ENCODE peak calls at places on chromosomes 3 and 15, in seven cellular contexts. Q, L, E, N, U, V and O are unnamed samples.

GRCh38 chr3:62875103-62876002 is at the start of gene CADPS:
- DNase-seq in Q (peak), L (no peak), E (peak), N (no peak), U (no peak), V (peak), O (no peak)

GRCh38 chr3:111691293-111691909 is 96.3 kb upstream of the ZBED2 start:
- DNase-seq in Q (no peak), L (no peak), E (no peak), N (no peak), U (peak), V (no peak), O (peak)

GRCh38 chr15:99556010-99556409 is 9.8 kb upstream of the MEF2A start:
- DNase-seq in Q (no peak), L (no peak), E (no peak), N (no peak), U (no peak), V (no peak), O (no peak)

GRCh38 chr3:71928215-71928614 is 143.3 kb upstream of the PROK2 start:
- DNase-seq in Q (no peak), L (no peak), E (no peak), N (no peak), U (no peak), V (no peak), O (no peak)

GRCh38 chr3:126911162-126912026 is 71.5 kb upstream of the PLXNA1 start:
- DNase-seq in Q (no peak), L (peak), E (peak), N (no peak), U (peak), V (peak), O (peak)

GRCh38 chr3:147392083-147392916 is 14.0 kb downstream of the ZIC4 start:
- DNase-seq in Q (peak), L (no peak), E (peak), N (peak), U (no peak), V (no peak), O (peak)

GRCh38 chr3:166510382-166510781 is 673.2 kb upstream of the BCHE start:
- DNase-seq in Q (no peak), L (no peak), E (peak), N (no peak), U (no peak), V (no peak), O (no peak)

GRCh38 chr3:184380210-184380626 is 364 bp downstream of the CHRD start:
- DNase-seq in Q (peak), L (peak), E (peak), N (no peak), U (no peak), V (peak), O (no peak)

GRCh38 chr3:138084196-138084595 is 31.2 kb downstream of the DZIP1L start:
- DNase-seq in Q (no peak), L (no peak), E (no peak), N (no peak), U (no peak), V (no peak), O (no peak)

GRCh38 chr3:122101646-122102045 is 46.5 kb downstream of the CD86 start:
- DNase-seq in Q (no peak), L (no peak), E (no peak), N (no peak), U (peak), V (no peak), O (peak)

GRCh38 chr15:96324900-96325299 is 5.6 kb upstream of the NR2F2 start:
- DNase-seq in Q (no peak), L (no peak), E (no peak), N (no peak), U (no peak), V (no peak), O (no peak)

GRCh38 chr3:60282840-60283239 is 968.4 kb downstream of the FHIT start:
- DNase-seq in Q (no peak), L (no peak), E (no peak), N (no peak), U (no peak), V (no peak), O (no peak)

GRCh38 chr3:71183544-71183943 is 400.0 kb downstream of the FOXP1 start:
- DNase-seq in Q (no peak), L (no peak), E (no peak), N (no peak), U (no peak), V (no peak), O (no peak)

GRCh38 chr3:4994144-4994730 is 15.0 kb downstream of the BHLHE40 start:
- DNase-seq in Q (no peak), L (no peak), E (peak), N (peak), U (peak), V (no peak), O (peak)

GRCh38 chr3:158220575-158220974 is 110.7 kb downstream of the RSRC1 start:
- DNase-seq in Q (no peak), L (no peak), E (no peak), N (no peak), U (no peak), V (no peak), O (no peak)

GRCh38 chr3:189233225-189233858 is 61.6 kb downstream of the TPRG1 start:
- DNase-seq in Q (peak), L (peak), E (peak), N (no peak), U (peak), V (peak), O (peak)

GRCh38 chr3:187318819-187319616 is 27.5 kb upstream of the MASP1 start:
- DNase-seq in Q (peak), L (peak), E (peak), N (no peak), U (peak), V (no peak), O (peak)

GRCh38 chr3:71543371-71544016 is 40.0 kb downstream of the FOXP1 start:
- DNase-seq in Q (no peak), L (no peak), E (no peak), N (no peak), U (no peak), V (no peak), O (no peak)

GRCh38 chr3:4376499-4376898 is 73.3 kb downstream of the SETMAR start:
- DNase-seq in Q (no peak), L (no peak), E (no peak), N (no peak), U (peak), V (no peak), O (peak)

GRCh38 chr3:122961146-122961545 is 66.4 kb downstream of the SEMA5B start:
- DNase-seq in Q (no peak), L (no peak), E (no peak), N (no peak), U (peak), V (no peak), O (peak)

GRCh38 chr3:8574670-8575322 is 69.8 kb downstream of the SSUH2 start:
- DNase-seq in Q (no peak), L (no peak), E (no peak), N (no peak), U (no peak), V (no peak), O (no peak)

GRCh38 chr15:73930790-73931281 is 4.6 kb downstream of the LOXL1 start:
- DNase-seq in Q (no peak), L (no peak), E (no peak), N (no peak), U (peak), V (peak), O (peak)

GRCh38 chr3:13483286-13483685 is 3.2 kb downstream of the HDAC11 start:
- DNase-seq in Q (no peak), L (no peak), E (peak), N (no peak), U (no peak), V (peak), O (no peak)

GRCh38 chr3:31117854-31118253 is 223.4 kb upstream of the GADL1 start:
- DNase-seq in Q (no peak), L (no peak), E (no peak), N (no peak), U (no peak), V (no peak), O (no peak)

GRCh38 chr3:61372723-61373122 is 121.5 kb upstream of the FHIT start:
- DNase-seq in Q (no peak), L (no peak), E (no peak), N (no peak), U (no peak), V (no peak), O (no peak)

DNA sequence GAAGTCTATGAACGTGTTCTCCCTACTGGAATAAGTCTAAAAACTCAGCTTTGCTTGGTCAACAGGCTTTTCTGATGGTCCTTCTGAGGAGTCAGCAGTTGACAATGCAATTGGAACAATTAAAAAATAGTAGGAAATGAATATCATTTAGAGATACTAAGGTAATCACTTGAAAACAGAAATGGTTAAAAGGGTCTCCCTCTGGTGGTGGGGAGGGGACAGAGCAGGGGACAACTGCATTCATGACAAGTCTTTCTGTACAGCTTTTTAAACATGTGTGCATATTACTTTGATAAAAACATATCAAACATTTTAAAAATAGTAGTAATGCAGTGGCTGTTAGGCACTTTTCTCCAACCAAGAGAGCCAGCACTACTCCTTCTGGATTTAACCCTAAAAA is 119.9 kb upstream of the FHIT start:
- DNase-seq in Q (peak), L (no peak), E (peak), N (no peak), U (no peak), V (no peak), O (no peak)
- TF ChIP-seq CTCF in Q (peak), L (no peak), E (peak), N (no peak), U (peak), V (peak), O (peak)

GRCh38 chr15:57537072-57537471 is 54.6 kb upstream of the MYZAP start:
- DNase-seq in Q (no peak), L (peak), E (peak), N (peak), U (peak), V (no peak), O (peak)
- TF ChIP-seq CTCF in Q (no peak), L (no peak), E (peak), N (no peak), U (no peak), V (no peak), O (peak)

GRCh38 chr3:150145659-150146058 is 175.0 kb upstream of the PFN2 start:
- DNase-seq in Q (no peak), L (no peak), E (no peak), N (no peak), U (peak), V (no peak), O (no peak)

GRCh38 chr3:150147776-150148175 is 177.1 kb upstream of the PFN2 start:
- DNase-seq in Q (no peak), L (no peak), E (no peak), N (no peak), U (peak), V (no peak), O (peak)

GRCh38 chr3:150149651-150150051 is 179.0 kb upstream of the PFN2 start:
- DNase-seq in Q (no peak), L (no peak), E (no peak), N (no peak), U (peak), V (no peak), O (peak)

GRCh38 chr3:150144309-150144708 is 173.6 kb upstream of the PFN2 start:
- DNase-seq in Q (no peak), L (no peak), E (no peak), N (no peak), U (no peak), V (no peak), O (no peak)

GRCh38 chr3:150146891-150147761 is 176.4 kb upstream of the PFN2 start:
- DNase-seq in Q (no peak), L (no peak), E (no peak), N (no peak), U (peak), V (no peak), O (peak)
- TF ChIP-seq CTCF in Q (no peak), L (no peak), E (no peak), N (no peak), U (no peak), V (no peak), O (no peak)

GRCh38 chr3:197460639-197461038 is 95.1 kb downstream of the BDH1 start:
- DNase-seq in Q (no peak), L (no peak), E (no peak), N (no peak), U (no peak), V (no peak), O (no peak)
- TF ChIP-seq CTCF in Q (no peak), L (no peak), E (no peak), N (no peak), U (no peak), V (no peak), O (no peak)

GRCh38 chr3:164190566-164190965 is 887.7 kb downstream of the SI start:
- DNase-seq in Q (no peak), L (no peak), E (no peak), N (no peak), U (no peak), V (no peak), O (no peak)

GRCh38 chr3:164192974-164193373 is 885.3 kb downstream of the SI start:
- DNase-seq in Q (no peak), L (no peak), E (no peak), N (no peak), U (no peak), V (no peak), O (no peak)

GRCh38 chr3:164199982-164200823 is 878.1 kb downstream of the SI start:
- DNase-seq in Q (no peak), L (no peak), E (no peak), N (no peak), U (no peak), V (no peak), O (no peak)

GRCh38 chr3:164196477-164196876 is 881.8 kb downstream of the SI start:
- DNase-seq in Q (no peak), L (no peak), E (no peak), N (no peak), U (no peak), V (no peak), O (no peak)

GRCh38 chr3:164194842-164195241 is 883.5 kb downstream of the SI start:
- DNase-seq in Q (no peak), L (no peak), E (no peak), N (no peak), U (no peak), V (no peak), O (no peak)
- TF ChIP-seq CTCF in Q (peak), L (no peak), E (peak), N (no peak), U (no peak), V (no peak), O (no peak)

GRCh38 chr15:61081028-61081322 is 148.1 kb downstream of the RORA start:
- DNase-seq in Q (no peak), L (no peak), E (no peak), N (no peak), U (no peak), V (no peak), O (no peak)

GRCh38 chr15:61075741-61076140 is 153.4 kb downstream of the RORA start:
- DNase-seq in Q (no peak), L (no peak), E (peak), N (no peak), U (no peak), V (no peak), O (no peak)

GRCh38 chr15:61083081-61083780 is 145.9 kb downstream of the RORA start:
- DNase-seq in Q (no peak), L (no peak), E (no peak), N (no peak), U (no peak), V (no peak), O (no peak)

GRCh38 chr15:61080209-61081027 is 148.7 kb downstream of the RORA start:
- DNase-seq in Q (no peak), L (no peak), E (no peak), N (no peak), U (no peak), V (no peak), O (no peak)

DNA sequence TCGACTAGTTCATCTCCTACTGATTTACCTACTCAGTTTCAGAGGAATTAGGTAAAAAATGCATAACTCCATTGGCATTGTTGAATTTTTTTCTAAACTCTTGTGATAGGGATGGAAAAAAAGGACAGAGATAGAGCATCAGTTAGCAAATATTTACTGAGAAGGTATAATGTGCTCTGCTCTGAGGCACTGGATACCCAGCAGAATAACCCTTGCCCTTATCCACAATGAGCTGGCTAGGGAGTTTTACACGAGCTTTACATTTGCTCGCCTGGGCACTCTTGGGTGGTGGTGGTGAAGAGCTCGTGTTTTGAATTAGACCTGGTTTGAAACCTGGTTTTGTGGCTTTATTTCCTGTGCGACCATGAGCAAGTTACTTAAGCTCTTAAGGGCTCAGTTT is 149.6 kb downstream of the RORA start:
- DNase-seq in Q (no peak), L (no peak), E (no peak), N (no peak), U (no peak), V (no peak), O (no peak)
- TF ChIP-seq CTCF in Q (no peak), L (no peak), E (no peak), N (no peak), U (no peak), V (no peak), O (no peak)

GRCh38 chr3:50532062-50532705 is 28.8 kb upstream of the CACNA2D2 start:
- DNase-seq in Q (no peak), L (no peak), E (no peak), N (no peak), U (no peak), V (no peak), O (peak)
- TF ChIP-seq CTCF in Q (no peak), L (no peak), E (peak), N (no peak), U (no peak), V (no peak), O (peak)

DNA sequence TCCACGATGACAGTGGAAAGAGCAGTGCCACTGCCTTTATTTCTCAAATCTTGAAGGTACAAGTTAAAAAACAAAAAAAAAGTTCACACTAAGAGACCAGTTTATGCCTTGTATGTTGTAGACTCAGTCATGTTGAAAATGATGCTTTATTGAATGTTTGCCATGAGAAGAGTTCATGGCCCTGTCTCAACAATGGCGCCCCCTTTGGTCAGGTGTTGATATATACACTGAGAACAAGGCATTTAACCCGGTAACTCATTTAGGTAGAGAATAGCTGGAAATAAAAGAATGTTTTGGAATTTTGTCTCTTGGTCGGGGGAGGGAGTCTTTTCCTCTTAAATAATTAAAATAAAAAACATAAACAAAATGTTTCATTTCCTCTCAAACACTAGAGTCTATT is 145.6 kb upstream of the SLC2A2 start:
- DNase-seq in Q (no peak), L (no peak), E (peak), N (no peak), U (no peak), V (no peak), O (no peak)
- TF ChIP-seq CTCF in Q (peak), L (no peak), E (peak), N (no peak), U (no peak), V (peak), O (peak)